ENCODE peak calls at places on chromosome 10, in six cellular contexts. V is glomerular endothelial cell; Y is T-cell; G is Right ventricle myocardium superior; M is stimulated activated CD8-positive, alpha-beta memory T cell treated with anti-CD3 and anti-CD28 coated beads, Interleukin-15, amount 100 ng/mL, for 24 hours; O is T-helper 2 cell. Z is an unnamed sample.

GRCh38 chr10:86962136-86962980 is 4.0 kb downstream of the SNCG start:
- DNase-seq in O (no peak), V (no peak), G (no peak), Y (no peak), M (no peak), Z (no peak)

GRCh38 chr10:119396709-119397071 is 145.8 kb downstream of the RGS10 start:
- DNase-seq in V (no peak), O (no peak), Y (no peak), G (peak), M (no peak), Z (no peak)

GRCh38 chr10:86678999-86679792 is 10.9 kb downstream of the LDB3 start:
- DNase-seq in Y (no peak), M (no peak), O (no peak), V (no peak), G (no peak), Z (no peak)

GRCh38 chr10:126580873-126581647 is 89.4 kb downstream of the C10orf90 start:
- DNase-seq in O (no peak), M (no peak), Y (no peak), V (no peak), G (no peak), Z (no peak)

GRCh38 chr10:43170491-43170890 is 32.2 kb downstream of the CSGALNACT2 start:
- DNase-seq in Y (no peak), O (no peak), G (no peak), M (no peak), V (no peak), Z (no peak)

GRCh38 chr10:69506834-69507643 is 55.8 kb downstream of the TSPAN15 start:
- DNase-seq in G (no peak), M (no peak), Y (no peak), V (no peak), O (no peak), Z (no peak)

GRCh38 chr10:124374535-124375352 is 44.0 kb downstream of the OAT start:
- DNase-seq in M (no peak), Y (no peak), O (no peak), G (no peak), V (no peak), Z (no peak)

GRCh38 chr10:11898372-11899066 is 75.4 kb downstream of the PROSER2 start:
- DNase-seq in G (no peak), Y (no peak), O (no peak), M (no peak), V (no peak), Z (no peak)

GRCh38 chr10:33783557-33783956 is 449.1 kb upstream of the NRP1 start:
- DNase-seq in Y (no peak), G (no peak), O (no peak), V (no peak), M (no peak), Z (no peak)

GRCh38 chr10:49596493-49596809 is 13.7 kb upstream of the SLC18A3 start:
- DNase-seq in M (no peak), G (no peak), V (no peak), O (no peak), Y (no peak), Z (no peak)

GRCh38 chr10:78367012-78367411 is 333.3 kb downstream of the RPS24 start:
- DNase-seq in Y (no peak), M (no peak), O (no peak), V (no peak), G (no peak), Z (no peak)

GRCh38 chr10:44339218-44339617 is 45.7 kb downstream of the CXCL12 start:
- DNase-seq in Y (no peak), G (no peak), V (no peak), O (no peak), M (no peak), Z (no peak)

GRCh38 chr10:89391882-89392756 is at the start of gene IFIT1:
- DNase-seq in M (no peak), G (no peak), O (peak), V (peak), Y (peak), Z (peak)

GRCh38 chr10:58322072-58322834 is 12.6 kb upstream of the UBE2D1 start:
- DNase-seq in M (no peak), G (no peak), O (no peak), V (no peak), Y (no peak), Z (no peak)

GRCh38 chr10:119131512-119132240 is 27.8 kb downstream of the DENND10 start:
- DNase-seq in M (no peak), V (no peak), O (peak), G (no peak), Y (no peak), Z (no peak)

GRCh38 chr10:34638405-34639054 is 176.6 kb downstream of the PARD3 start:
- DNase-seq in Y (peak), V (peak), M (peak), O (no peak), G (peak), Z (peak)

GRCh38 chr10:52740913-52741675 is 31.5 kb downstream of the MBL2 start:
- DNase-seq in V (no peak), Y (peak), G (no peak), M (no peak), O (no peak), Z (no peak)

GRCh38 chr10:117366741-117367140 is 8.5 kb downstream of the PDZD8 start:
- DNase-seq in Y (no peak), V (no peak), M (no peak), G (no peak), O (no peak), Z (no peak)

GRCh38 chr10:132746801-132747625 is 38.9 kb downstream of the NKX6-2 start:
- DNase-seq in G (no peak), O (no peak), Y (no peak), V (no peak), M (no peak), Z (no peak)

GRCh38 chr10:55449981-55450380 is 649.0 kb upstream of the PCDH15 start:
- DNase-seq in M (no peak), O (no peak), Y (no peak), G (no peak), V (no peak), Z (no peak)

GRCh38 chr10:70584941-70585544 is 17.5 kb downstream of the PRF1 start:
- DNase-seq in V (no peak), Y (no peak), G (no peak), O (no peak), M (no peak), Z (no peak)

GRCh38 chr10:131865223-131865917 is 35.4 kb upstream of the PPP2R2D start:
- DNase-seq in M (no peak), V (no peak), Y (no peak), G (no peak), O (no peak), Z (no peak)

GRCh38 chr10:22379059-22379458 is 33.8 kb downstream of the SPAG6 start:
- DNase-seq in O (no peak), V (no peak), G (no peak), M (no peak), Y (no peak), Z (no peak)